ENCODE peak calls at places on chromosome 4, in eight cellular contexts. X is neuronal stem cell; H is effector CD4-positive, alpha-beta T cell; U is GM12892; M is posterior cingulate gyrus; A is activated T-cell treated with anti-CD3 and anti-CD28 coated beads, Interleukin-2, amount 50 U/mL, for 72 hours; P is substantia nigra; Q is A172. W is an unnamed sample.

GRCh38 chr4:15695240-15695699 is 7.6 kb upstream of the BST1 start:
- DNase-seq in U (no peak), H (no peak), P (no peak), X (peak), Q (peak), M (no peak), A (no peak), W (no peak)

GRCh38 chr4:24980064-24980690 is 50.6 kb downstream of the LGI2 start:
- DNase-seq in X (peak), U (peak), Q (peak), A (peak), H (peak), P (no peak), M (peak), W (peak)

GRCh38 chr4:141455651-141456050 is 180.7 kb upstream of the IL15 start:
- DNase-seq in H (no peak), P (no peak), X (no peak), Q (peak), U (no peak), M (no peak), A (no peak), W (no peak)

GRCh38 chr4:165839615-165840333 is 33.3 kb upstream of the TLL1 start:
- DNase-seq in X (no peak), Q (no peak), H (no peak), A (no peak), U (no peak), M (no peak), P (no peak), W (no peak)

GRCh38 chr4:149980941-149981340 is 97.3 kb upstream of the DCLK2 start:
- DNase-seq in H (peak), A (peak), X (peak), U (no peak), Q (peak), M (peak), P (no peak), W (peak)

GRCh38 chr4:2284934-2285664 is 23.2 kb upstream of the MXD4 start:
- DNase-seq in X (no peak), H (no peak), P (no peak), A (no peak), U (no peak), M (no peak), Q (peak), W (no peak)

GRCh38 chr4:123325241-123325681 is 71.3 kb upstream of the SPRY1 start:
- DNase-seq in M (no peak), U (peak), H (no peak), Q (no peak), A (no peak), X (no peak), P (no peak), W (peak)

GRCh38 chr4:55512922-55513571 is 33.7 kb downstream of the CLOCK start:
- DNase-seq in X (no peak), U (no peak), M (no peak), P (no peak), Q (no peak), A (no peak), H (no peak), W (no peak)

GRCh38 chr4:150890246-150890645 is 124.8 kb downstream of the LRBA start:
- DNase-seq in M (no peak), H (no peak), U (no peak), X (no peak), A (no peak), P (no peak), Q (no peak), W (no peak)

GRCh38 chr4:5890063-5890727 is 2.7 kb downstream of the CRMP1 start:
- DNase-seq in Q (no peak), X (peak), P (no peak), H (no peak), M (peak), U (no peak), A (no peak), W (no peak)

GRCh38 chr4:13626492-13627184 is 887 bp downstream of the BOD1L1 start:
- DNase-seq in Q (no peak), U (no peak), X (no peak), M (no peak), P (no peak), H (no peak), A (no peak), W (peak)

GRCh38 chr4:25814323-25814722 is 48.5 kb downstream of the SEL1L3 start:
- DNase-seq in P (peak), H (no peak), Q (peak), U (no peak), X (no peak), M (no peak), A (no peak), W (no peak)

GRCh38 chr4:157204634-157205244 is 15.8 kb upstream of the GRIA2 start:
- DNase-seq in U (no peak), Q (no peak), A (peak), H (no peak), M (no peak), X (no peak), P (no peak), W (peak)

GRCh38 chr4:13498464-13498863 is 14.3 kb upstream of the RAB28 start:
- DNase-seq in X (no peak), Q (no peak), U (no peak), P (no peak), M (no peak), H (no peak), A (no peak), W (no peak)

GRCh38 chr4:19729873-19730735 is 521.6 kb upstream of the SLIT2 start:
- DNase-seq in A (no peak), U (no peak), H (no peak), Q (peak), M (no peak), P (no peak), X (no peak), W (no peak)

GRCh38 chr4:101418055-101418454 is 70.7 kb upstream of the PPP3CA start:
- DNase-seq in A (peak), H (peak), M (no peak), Q (peak), P (no peak), U (peak), X (no peak), W (peak)

W was measured in GM13976.